ENCODE peak calls at places on chromosomes 3 and 15, in five cellular contexts. One of them, this sample, is unnamed.

GRCh38 chr3:163043074-163043473 is 1546.5 kb downstream of the OTOL1 start:
- DNase-seq in stimulated activated CD4-positive, alpha-beta T cell treated with anti-CD3 and anti-CD28 coated beads, TNF-alpha, amount 100 ng/mL, for 24 hours: no peak
- DNase-seq in islet precursor cell: no peak
- DNase-seq in fibroblast of gingiva: peak
- DNase-seq in A172: no peak
- DNase-seq in this sample: no peak

GRCh38 chr15:26160343-26160742 is 297.2 kb upstream of the ATP10A start:
- DNase-seq in stimulated activated CD4-positive, alpha-beta T cell treated with anti-CD3 and anti-CD28 coated beads, TNF-alpha, amount 100 ng/mL, for 24 hours: no peak
- DNase-seq in islet precursor cell: no peak
- DNase-seq in A172: no peak
- DNase-seq in fibroblast of gingiva: no peak
- DNase-seq in this sample: no peak

GRCh38 chr3:17747890-17748247 is 5.4 kb upstream of the TBC1D5 start:
- DNase-seq in A172: no peak
- DNase-seq in fibroblast of gingiva: no peak
- DNase-seq in islet precursor cell: no peak
- DNase-seq in stimulated activated CD4-positive, alpha-beta T cell treated with anti-CD3 and anti-CD28 coated beads, TNF-alpha, amount 100 ng/mL, for 24 hours: no peak
- DNase-seq in this sample: no peak

GRCh38 chr3:4574426-4574965 is 81.3 kb downstream of the ITPR1 start:
- DNase-seq in A172: no peak
- DNase-seq in stimulated activated CD4-positive, alpha-beta T cell treated with anti-CD3 and anti-CD28 coated beads, TNF-alpha, amount 100 ng/mL, for 24 hours: no peak
- DNase-seq in fibroblast of gingiva: no peak
- DNase-seq in islet precursor cell: no peak
- DNase-seq in this sample: no peak

GRCh38 chr15:73028030-73028429 is 24.2 kb upstream of the NEO1 start:
- DNase-seq in A172: no peak
- DNase-seq in islet precursor cell: no peak
- DNase-seq in fibroblast of gingiva: no peak
- DNase-seq in stimulated activated CD4-positive, alpha-beta T cell treated with anti-CD3 and anti-CD28 coated beads, TNF-alpha, amount 100 ng/mL, for 24 hours: no peak
- DNase-seq in this sample: no peak

GRCh38 chr3:157175678-157176077 is 15.7 kb upstream of the CCNL1 start:
- DNase-seq in fibroblast of gingiva: peak
- DNase-seq in A172: peak
- DNase-seq in stimulated activated CD4-positive, alpha-beta T cell treated with anti-CD3 and anti-CD28 coated beads, TNF-alpha, amount 100 ng/mL, for 24 hours: no peak
- DNase-seq in islet precursor cell: no peak
- DNase-seq in this sample: no peak

GRCh38 chr3:56997675-56998074 is 62.8 kb upstream of the SPATA12 start:
- DNase-seq in A172: no peak
- DNase-seq in islet precursor cell: no peak
- DNase-seq in fibroblast of gingiva: peak
- DNase-seq in stimulated activated CD4-positive, alpha-beta T cell treated with anti-CD3 and anti-CD28 coated beads, TNF-alpha, amount 100 ng/mL, for 24 hours: no peak
- DNase-seq in this sample: no peak

GRCh38 chr3:157163554-157163953 is 3.6 kb upstream of the CCNL1 start:
- DNase-seq in islet precursor cell: no peak
- DNase-seq in fibroblast of gingiva: no peak
- DNase-seq in stimulated activated CD4-positive, alpha-beta T cell treated with anti-CD3 and anti-CD28 coated beads, TNF-alpha, amount 100 ng/mL, for 24 hours: no peak
- DNase-seq in A172: no peak
- DNase-seq in this sample: no peak

GRCh38 chr3:100089802-100090668 is 24.3 kb downstream of the FILIP1L start:
- DNase-seq in islet precursor cell: peak
- DNase-seq in fibroblast of gingiva: peak
- DNase-seq in A172: peak
- DNase-seq in stimulated activated CD4-positive, alpha-beta T cell treated with anti-CD3 and anti-CD28 coated beads, TNF-alpha, amount 100 ng/mL, for 24 hours: no peak
- DNase-seq in this sample: no peak

GRCh38 chr3:186110975-186111974 is 2.4 kb upstream of the ETV5 start:
- DNase-seq in fibroblast of gingiva: no peak
- DNase-seq in stimulated activated CD4-positive, alpha-beta T cell treated with anti-CD3 and anti-CD28 coated beads, TNF-alpha, amount 100 ng/mL, for 24 hours: no peak
- DNase-seq in islet precursor cell: no peak
- DNase-seq in A172: no peak
- DNase-seq in this sample: no peak

GRCh38 chr3:183394150-183394549 is 34.3 kb downstream of the MCF2L2 start:
- DNase-seq in fibroblast of gingiva: peak
- DNase-seq in islet precursor cell: no peak
- DNase-seq in stimulated activated CD4-positive, alpha-beta T cell treated with anti-CD3 and anti-CD28 coated beads, TNF-alpha, amount 100 ng/mL, for 24 hours: no peak
- DNase-seq in A172: no peak
- DNase-seq in this sample: no peak

GRCh38 chr3:173943264-173943663 is 545.7 kb downstream of the NLGN1 start:
- DNase-seq in A172: no peak
- DNase-seq in fibroblast of gingiva: no peak
- DNase-seq in islet precursor cell: no peak
- DNase-seq in stimulated activated CD4-positive, alpha-beta T cell treated with anti-CD3 and anti-CD28 coated beads, TNF-alpha, amount 100 ng/mL, for 24 hours: no peak
- DNase-seq in this sample: no peak

GRCh38 chr15:40467260-40467615 is 3.5 kb upstream of the CHST14 start:
- DNase-seq in fibroblast of gingiva: no peak
- DNase-seq in stimulated activated CD4-positive, alpha-beta T cell treated with anti-CD3 and anti-CD28 coated beads, TNF-alpha, amount 100 ng/mL, for 24 hours: no peak
- DNase-seq in A172: no peak
- DNase-seq in islet precursor cell: no peak
- DNase-seq in this sample: no peak

GRCh38 chr3:183844606-183845005 is 19.2 kb upstream of the MAP6D1 start:
- DNase-seq in islet precursor cell: no peak
- DNase-seq in stimulated activated CD4-positive, alpha-beta T cell treated with anti-CD3 and anti-CD28 coated beads, TNF-alpha, amount 100 ng/mL, for 24 hours: no peak
- DNase-seq in A172: peak
- DNase-seq in fibroblast of gingiva: peak
- DNase-seq in this sample: peak

GRCh38 chr3:28134792-28135375 is 106.5 kb upstream of the CMC1 start:
- DNase-seq in A172: no peak
- DNase-seq in islet precursor cell: no peak
- DNase-seq in stimulated activated CD4-positive, alpha-beta T cell treated with anti-CD3 and anti-CD28 coated beads, TNF-alpha, amount 100 ng/mL, for 24 hours: no peak
- DNase-seq in fibroblast of gingiva: no peak
- DNase-seq in this sample: no peak

GRCh38 chr3:41488501-41488900 is 289.2 kb downstream of the CTNNB1 start:
- DNase-seq in islet precursor cell: no peak
- DNase-seq in A172: no peak
- DNase-seq in stimulated activated CD4-positive, alpha-beta T cell treated with anti-CD3 and anti-CD28 coated beads, TNF-alpha, amount 100 ng/mL, for 24 hours: no peak
- DNase-seq in fibroblast of gingiva: no peak
- DNase-seq in this sample: no peak

GRCh38 chr15:19956124-19956796 is 585.3 kb downstream of the GOLGA6L6 start:
- DNase-seq in fibroblast of gingiva: no peak
- DNase-seq in stimulated activated CD4-positive, alpha-beta T cell treated with anti-CD3 and anti-CD28 coated beads, TNF-alpha, amount 100 ng/mL, for 24 hours: no peak
- DNase-seq in islet precursor cell: no peak
- DNase-seq in A172: no peak
- DNase-seq in this sample: no peak

GRCh38 chr15:53976844-53977392 is 1.3 kb upstream of the UNC13C start:
- DNase-seq in fibroblast of gingiva: no peak
- DNase-seq in A172: no peak
- DNase-seq in islet precursor cell: peak
- DNase-seq in stimulated activated CD4-positive, alpha-beta T cell treated with anti-CD3 and anti-CD28 coated beads, TNF-alpha, amount 100 ng/mL, for 24 hours: no peak
- DNase-seq in this sample: no peak

GRCh38 chr3:107753494-107753893 is 230.7 kb downstream of the BBX start:
- DNase-seq in stimulated activated CD4-positive, alpha-beta T cell treated with anti-CD3 and anti-CD28 coated beads, TNF-alpha, amount 100 ng/mL, for 24 hours: peak
- DNase-seq in islet precursor cell: peak
- DNase-seq in A172: peak
- DNase-seq in fibroblast of gingiva: peak
- DNase-seq in this sample: peak

GRCh38 chr3:103085465-103085864 is 650.6 kb downstream of the ZPLD1 start:
- DNase-seq in islet precursor cell: no peak
- DNase-seq in stimulated activated CD4-positive, alpha-beta T cell treated with anti-CD3 and anti-CD28 coated beads, TNF-alpha, amount 100 ng/mL, for 24 hours: no peak
- DNase-seq in A172: no peak
- DNase-seq in fibroblast of gingiva: no peak
- DNase-seq in this sample: no peak

GRCh38 chr15:66986951-66987350 is 78.5 kb upstream of the SMAD3 start:
- DNase-seq in islet precursor cell: no peak
- DNase-seq in stimulated activated CD4-positive, alpha-beta T cell treated with anti-CD3 and anti-CD28 coated beads, TNF-alpha, amount 100 ng/mL, for 24 hours: no peak
- DNase-seq in A172: no peak
- DNase-seq in fibroblast of gingiva: no peak
- DNase-seq in this sample: no peak